ENCODE peak calls at places on chromosomes 2 and 18, in eight cellular contexts. One of them, this sample, is unnamed.

GRCh38 chr18:22827216-22827615 is 105.9 kb upstream of the RBBP8 start:
- DNase-seq in activated gamma-delta T cell treated with Interleukin-2 at 50 U/mL for 16 hours: no peak
- DNase-seq in stimulated activated CD4-positive, alpha-beta T cell treated with anti-CD3 and anti-CD28 coated beads, Interleukin-4, amount 100 ng/mL, for 48 hours: no peak
- DNase-seq in activated naive CD4-positive, alpha-beta T cell treated with anti-CD3 and anti-CD28 coated beads, Interleukin-2, amount 10 ng/mL, durations not matched to agents 7 days and 5 days: no peak
- DNase-seq in BJ: no peak
- DNase-seq in HT-29: no peak
- DNase-seq in effector CD4-positive, alpha-beta T cell: no peak
- DNase-seq in RPMI7951: no peak
- DNase-seq in this sample: no peak

GRCh38 chr2:103435010-103435409 is 673.2 kb downstream of the TMEM182 start:
- DNase-seq in RPMI7951: peak; percentile 21
- DNase-seq in activated gamma-delta T cell treated with Interleukin-2 at 50 U/mL for 16 hours: no peak
- DNase-seq in stimulated activated CD4-positive, alpha-beta T cell treated with anti-CD3 and anti-CD28 coated beads, Interleukin-4, amount 100 ng/mL, for 48 hours: no peak
- DNase-seq in BJ: no peak
- DNase-seq in activated naive CD4-positive, alpha-beta T cell treated with anti-CD3 and anti-CD28 coated beads, Interleukin-2, amount 10 ng/mL, durations not matched to agents 7 days and 5 days: no peak
- DNase-seq in effector CD4-positive, alpha-beta T cell: no peak
- DNase-seq in HT-29: no peak
- DNase-seq in this sample: no peak

GRCh38 chr2:43276962-43277383 is 50.6 kb upstream of the ZFP36L2 start:
- DNase-seq in activated gamma-delta T cell treated with Interleukin-2 at 50 U/mL for 16 hours: no peak
- DNase-seq in stimulated activated CD4-positive, alpha-beta T cell treated with anti-CD3 and anti-CD28 coated beads, Interleukin-4, amount 100 ng/mL, for 48 hours: no peak
- DNase-seq in BJ: no peak
- DNase-seq in activated naive CD4-positive, alpha-beta T cell treated with anti-CD3 and anti-CD28 coated beads, Interleukin-2, amount 10 ng/mL, durations not matched to agents 7 days and 5 days: no peak
- DNase-seq in HT-29: peak; percentile 75
- DNase-seq in RPMI7951: peak; percentile 59
- DNase-seq in effector CD4-positive, alpha-beta T cell: no peak
- DNase-seq in this sample: no peak

GRCh38 chr18:45596048-45596447 is 19.2 kb upstream of the SLC14A2 start:
- DNase-seq in BJ: no peak
- DNase-seq in HT-29: no peak
- DNase-seq in activated gamma-delta T cell treated with Interleukin-2 at 50 U/mL for 16 hours: no peak
- DNase-seq in effector CD4-positive, alpha-beta T cell: no peak
- DNase-seq in RPMI7951: no peak
- DNase-seq in stimulated activated CD4-positive, alpha-beta T cell treated with anti-CD3 and anti-CD28 coated beads, Interleukin-4, amount 100 ng/mL, for 48 hours: no peak
- DNase-seq in activated naive CD4-positive, alpha-beta T cell treated with anti-CD3 and anti-CD28 coated beads, Interleukin-2, amount 10 ng/mL, durations not matched to agents 7 days and 5 days: no peak
- DNase-seq in this sample: no peak

GRCh38 chr18:12278765-12279682 is 24.9 kb downstream of the CIDEA start:
- DNase-seq in activated gamma-delta T cell treated with Interleukin-2 at 50 U/mL for 16 hours: no peak
- DNase-seq in activated naive CD4-positive, alpha-beta T cell treated with anti-CD3 and anti-CD28 coated beads, Interleukin-2, amount 10 ng/mL, durations not matched to agents 7 days and 5 days: no peak
- DNase-seq in BJ: peak; percentile 83
- DNase-seq in RPMI7951: peak; percentile 95
- DNase-seq in stimulated activated CD4-positive, alpha-beta T cell treated with anti-CD3 and anti-CD28 coated beads, Interleukin-4, amount 100 ng/mL, for 48 hours: no peak
- DNase-seq in effector CD4-positive, alpha-beta T cell: no peak
- DNase-seq in HT-29: no peak
- DNase-seq in this sample: peak; percentile 74

GRCh38 chr2:66574701-66575624 is 140.0 kb downstream of the MEIS1 start:
- DNase-seq in stimulated activated CD4-positive, alpha-beta T cell treated with anti-CD3 and anti-CD28 coated beads, Interleukin-4, amount 100 ng/mL, for 48 hours: no peak
- DNase-seq in activated naive CD4-positive, alpha-beta T cell treated with anti-CD3 and anti-CD28 coated beads, Interleukin-2, amount 10 ng/mL, durations not matched to agents 7 days and 5 days: no peak
- DNase-seq in HT-29: peak; percentile 77
- DNase-seq in BJ: no peak
- DNase-seq in RPMI7951: peak; percentile 71
- DNase-seq in activated gamma-delta T cell treated with Interleukin-2 at 50 U/mL for 16 hours: no peak
- DNase-seq in effector CD4-positive, alpha-beta T cell: no peak
- DNase-seq in this sample: peak; percentile 57

GRCh38 chr2:127320586-127321275 is 26.8 kb upstream of the ERCC3 start:
- DNase-seq in stimulated activated CD4-positive, alpha-beta T cell treated with anti-CD3 and anti-CD28 coated beads, Interleukin-4, amount 100 ng/mL, for 48 hours: no peak
- DNase-seq in BJ: no peak
- DNase-seq in HT-29: no peak
- DNase-seq in activated naive CD4-positive, alpha-beta T cell treated with anti-CD3 and anti-CD28 coated beads, Interleukin-2, amount 10 ng/mL, durations not matched to agents 7 days and 5 days: no peak
- DNase-seq in activated gamma-delta T cell treated with Interleukin-2 at 50 U/mL for 16 hours: no peak
- DNase-seq in RPMI7951: no peak
- DNase-seq in effector CD4-positive, alpha-beta T cell: no peak
- DNase-seq in this sample: no peak

GRCh38 chr2:69742170-69742952 is 427 bp downstream of the ANXA4 start:
- DNase-seq in BJ: no peak
- DNase-seq in RPMI7951: peak; percentile 57
- DNase-seq in activated gamma-delta T cell treated with Interleukin-2 at 50 U/mL for 16 hours: no peak
- DNase-seq in effector CD4-positive, alpha-beta T cell: no peak
- DNase-seq in activated naive CD4-positive, alpha-beta T cell treated with anti-CD3 and anti-CD28 coated beads, Interleukin-2, amount 10 ng/mL, durations not matched to agents 7 days and 5 days: no peak
- DNase-seq in stimulated activated CD4-positive, alpha-beta T cell treated with anti-CD3 and anti-CD28 coated beads, Interleukin-4, amount 100 ng/mL, for 48 hours: no peak
- DNase-seq in HT-29: peak; percentile 50
- DNase-seq in this sample: no peak

GRCh38 chr2:8352300-8352699 is 329.6 kb upstream of the ID2 start:
- DNase-seq in stimulated activated CD4-positive, alpha-beta T cell treated with anti-CD3 and anti-CD28 coated beads, Interleukin-4, amount 100 ng/mL, for 48 hours: no peak
- DNase-seq in activated naive CD4-positive, alpha-beta T cell treated with anti-CD3 and anti-CD28 coated beads, Interleukin-2, amount 10 ng/mL, durations not matched to agents 7 days and 5 days: no peak
- DNase-seq in BJ: no peak
- DNase-seq in HT-29: no peak
- DNase-seq in activated gamma-delta T cell treated with Interleukin-2 at 50 U/mL for 16 hours: no peak
- DNase-seq in effector CD4-positive, alpha-beta T cell: no peak
- DNase-seq in RPMI7951: peak; percentile 22
- DNase-seq in this sample: no peak

GRCh38 chr2:157603203-157603602 is 25.5 kb downstream of the ACVR1C start:
- DNase-seq in RPMI7951: no peak
- DNase-seq in activated naive CD4-positive, alpha-beta T cell treated with anti-CD3 and anti-CD28 coated beads, Interleukin-2, amount 10 ng/mL, durations not matched to agents 7 days and 5 days: no peak
- DNase-seq in effector CD4-positive, alpha-beta T cell: no peak
- DNase-seq in stimulated activated CD4-positive, alpha-beta T cell treated with anti-CD3 and anti-CD28 coated beads, Interleukin-4, amount 100 ng/mL, for 48 hours: no peak
- DNase-seq in activated gamma-delta T cell treated with Interleukin-2 at 50 U/mL for 16 hours: no peak
- DNase-seq in HT-29: no peak
- DNase-seq in BJ: no peak
- DNase-seq in this sample: no peak

GRCh38 chr18:35616664-35617423 is 35.3 kb downstream of the GALNT1 start:
- DNase-seq in activated naive CD4-positive, alpha-beta T cell treated with anti-CD3 and anti-CD28 coated beads, Interleukin-2, amount 10 ng/mL, durations not matched to agents 7 days and 5 days: peak; percentile 66
- DNase-seq in BJ: peak; percentile 45
- DNase-seq in activated gamma-delta T cell treated with Interleukin-2 at 50 U/mL for 16 hours: peak; percentile 60
- DNase-seq in HT-29: peak; percentile 33
- DNase-seq in stimulated activated CD4-positive, alpha-beta T cell treated with anti-CD3 and anti-CD28 coated beads, Interleukin-4, amount 100 ng/mL, for 48 hours: peak; percentile 49
- DNase-seq in RPMI7951: peak; percentile 53
- DNase-seq in effector CD4-positive, alpha-beta T cell: peak; percentile 47
- DNase-seq in this sample: no peak

GRCh38 chr2:168775837-168776236 is 26.6 kb upstream of the NOSTRIN start:
- DNase-seq in activated gamma-delta T cell treated with Interleukin-2 at 50 U/mL for 16 hours: no peak
- DNase-seq in BJ: no peak
- DNase-seq in stimulated activated CD4-positive, alpha-beta T cell treated with anti-CD3 and anti-CD28 coated beads, Interleukin-4, amount 100 ng/mL, for 48 hours: no peak
- DNase-seq in RPMI7951: no peak
- DNase-seq in activated naive CD4-positive, alpha-beta T cell treated with anti-CD3 and anti-CD28 coated beads, Interleukin-2, amount 10 ng/mL, durations not matched to agents 7 days and 5 days: no peak
- DNase-seq in HT-29: no peak
- DNase-seq in effector CD4-positive, alpha-beta T cell: no peak
- DNase-seq in this sample: no peak

GRCh38 chr2:74957886-74958276 is 562 bp upstream of the POLE4 start:
- DNase-seq in effector CD4-positive, alpha-beta T cell: no peak
- DNase-seq in BJ: no peak
- DNase-seq in HT-29: peak; percentile 9
- DNase-seq in stimulated activated CD4-positive, alpha-beta T cell treated with anti-CD3 and anti-CD28 coated beads, Interleukin-4, amount 100 ng/mL, for 48 hours: no peak
- DNase-seq in RPMI7951: no peak
- DNase-seq in activated naive CD4-positive, alpha-beta T cell treated with anti-CD3 and anti-CD28 coated beads, Interleukin-2, amount 10 ng/mL, durations not matched to agents 7 days and 5 days: no peak
- DNase-seq in activated gamma-delta T cell treated with Interleukin-2 at 50 U/mL for 16 hours: no peak
- DNase-seq in this sample: no peak

GRCh38 chr2:31694444-31694843 is 113.7 kb upstream of the SRD5A2 start:
- DNase-seq in stimulated activated CD4-positive, alpha-beta T cell treated with anti-CD3 and anti-CD28 coated beads, Interleukin-4, amount 100 ng/mL, for 48 hours: no peak
- DNase-seq in BJ: no peak
- DNase-seq in effector CD4-positive, alpha-beta T cell: no peak
- DNase-seq in activated naive CD4-positive, alpha-beta T cell treated with anti-CD3 and anti-CD28 coated beads, Interleukin-2, amount 10 ng/mL, durations not matched to agents 7 days and 5 days: no peak
- DNase-seq in activated gamma-delta T cell treated with Interleukin-2 at 50 U/mL for 16 hours: no peak
- DNase-seq in RPMI7951: peak; percentile 19
- DNase-seq in HT-29: peak; percentile 37
- DNase-seq in this sample: peak; percentile 43

GRCh38 chr2:121611730-121612705 is 37.2 kb downstream of the CLASP1 start:
- DNase-seq in BJ: no peak
- DNase-seq in RPMI7951: no peak
- DNase-seq in effector CD4-positive, alpha-beta T cell: no peak
- DNase-seq in stimulated activated CD4-positive, alpha-beta T cell treated with anti-CD3 and anti-CD28 coated beads, Interleukin-4, amount 100 ng/mL, for 48 hours: no peak
- DNase-seq in HT-29: no peak
- DNase-seq in activated gamma-delta T cell treated with Interleukin-2 at 50 U/mL for 16 hours: no peak
- DNase-seq in activated naive CD4-positive, alpha-beta T cell treated with anti-CD3 and anti-CD28 coated beads, Interleukin-2, amount 10 ng/mL, durations not matched to agents 7 days and 5 days: no peak
- DNase-seq in this sample: no peak

GRCh38 chr2:86218124-86218523 is 18.9 kb downstream of the MRPL35 start:
- DNase-seq in activated gamma-delta T cell treated with Interleukin-2 at 50 U/mL for 16 hours: no peak
- DNase-seq in stimulated activated CD4-positive, alpha-beta T cell treated with anti-CD3 and anti-CD28 coated beads, Interleukin-4, amount 100 ng/mL, for 48 hours: no peak
- DNase-seq in effector CD4-positive, alpha-beta T cell: no peak
- DNase-seq in BJ: no peak
- DNase-seq in activated naive CD4-positive, alpha-beta T cell treated with anti-CD3 and anti-CD28 coated beads, Interleukin-2, amount 10 ng/mL, durations not matched to agents 7 days and 5 days: no peak
- DNase-seq in RPMI7951: no peak
- DNase-seq in HT-29: no peak
- DNase-seq in this sample: peak; percentile 30

GRCh38 chr2:197073701-197074433 is 147.4 kb upstream of the PGAP1 start:
- DNase-seq in activated gamma-delta T cell treated with Interleukin-2 at 50 U/mL for 16 hours: no peak
- DNase-seq in RPMI7951: peak; percentile 39
- DNase-seq in stimulated activated CD4-positive, alpha-beta T cell treated with anti-CD3 and anti-CD28 coated beads, Interleukin-4, amount 100 ng/mL, for 48 hours: no peak
- DNase-seq in HT-29: peak; percentile 46
- DNase-seq in BJ: no peak
- DNase-seq in activated naive CD4-positive, alpha-beta T cell treated with anti-CD3 and anti-CD28 coated beads, Interleukin-2, amount 10 ng/mL, durations not matched to agents 7 days and 5 days: no peak
- DNase-seq in effector CD4-positive, alpha-beta T cell: no peak
- DNase-seq in this sample: no peak

GRCh38 chr2:233779722-233780121 is 1.6 kb downstream of the MROH2A start:
- DNase-seq in activated naive CD4-positive, alpha-beta T cell treated with anti-CD3 and anti-CD28 coated beads, Interleukin-2, amount 10 ng/mL, durations not matched to agents 7 days and 5 days: no peak
- DNase-seq in BJ: no peak
- DNase-seq in RPMI7951: no peak
- DNase-seq in stimulated activated CD4-positive, alpha-beta T cell treated with anti-CD3 and anti-CD28 coated beads, Interleukin-4, amount 100 ng/mL, for 48 hours: no peak
- DNase-seq in effector CD4-positive, alpha-beta T cell: no peak
- DNase-seq in activated gamma-delta T cell treated with Interleukin-2 at 50 U/mL for 16 hours: no peak
- DNase-seq in HT-29: no peak
- DNase-seq in this sample: no peak

This sample was measured in HepG2.